ENCODE peak calls at places on chromosomes 5 and 9, in five cellular contexts. One of them, this sample, is unnamed.
A peak's percentile ranks its signal among the peaks of the same experiment; 100 is the strongest.

GRCh38 chr9:120698766-120699165 is 15.5 kb downstream of the MEGF9 start:
- DNase-seq in kidney: no peak
- DNase-seq in foreskin fibroblast: no peak
- DNase-seq in GM23338: no peak
- DNase-seq in fibroblast of the aortic adventitia: peak; percentile 22
- DNase-seq in this sample: no peak

GRCh38 chr5:1282139-1282992 is 12.5 kb downstream of the TERT start:
- DNase-seq in kidney: peak; percentile 46
- DNase-seq in foreskin fibroblast: no peak
- DNase-seq in GM23338: no peak
- DNase-seq in fibroblast of the aortic adventitia: no peak
- DNase-seq in this sample: no peak

GRCh38 chr5:151002250-151002649 is 18.1 kb upstream of the GPX3 start:
- DNase-seq in kidney: no peak
- DNase-seq in foreskin fibroblast: peak; percentile 33
- DNase-seq in GM23338: peak; percentile 69
- DNase-seq in fibroblast of the aortic adventitia: peak; percentile 76
- DNase-seq in this sample: no peak

GRCh38 chr5:118960557-118960956 is 27.8 kb downstream of the DTWD2 start:
- DNase-seq in kidney: no peak
- DNase-seq in foreskin fibroblast: no peak
- DNase-seq in GM23338: no peak
- DNase-seq in fibroblast of the aortic adventitia: no peak
- DNase-seq in this sample: no peak

GRCh38 chr5:58770131-58770530 is 187.3 kb downstream of the RAB3C start:
- DNase-seq in kidney: no peak
- DNase-seq in foreskin fibroblast: no peak
- DNase-seq in GM23338: no peak
- DNase-seq in fibroblast of the aortic adventitia: no peak
- DNase-seq in this sample: no peak

GRCh38 chr9:110545705-110546104 is 33.8 kb downstream of the SVEP1 start:
- DNase-seq in kidney: no peak
- DNase-seq in foreskin fibroblast: no peak
- DNase-seq in GM23338: no peak
- DNase-seq in fibroblast of the aortic adventitia: no peak
- DNase-seq in this sample: no peak

GRCh38 chr9:69333716-69334115 is 8.7 kb downstream of the ENTREP1 start:
- DNase-seq in kidney: no peak
- DNase-seq in foreskin fibroblast: no peak
- DNase-seq in GM23338: no peak
- DNase-seq in fibroblast of the aortic adventitia: no peak
- DNase-seq in this sample: no peak

GRCh38 chr5:671459-672328 is 21.5 kb downstream of the TPPP start:
- DNase-seq in kidney: peak; percentile 86
- DNase-seq in foreskin fibroblast: peak; percentile 28
- DNase-seq in GM23338: peak; percentile 87
- DNase-seq in fibroblast of the aortic adventitia: peak; percentile 41
- DNase-seq in this sample: no peak

GRCh38 chr5:148398698-148399121 is 15.0 kb downstream of the FBXO38 start:
- DNase-seq in kidney: no peak
- DNase-seq in foreskin fibroblast: no peak
- DNase-seq in GM23338: peak; percentile 62
- DNase-seq in fibroblast of the aortic adventitia: no peak
- DNase-seq in this sample: no peak

GRCh38 chr9:78325343-78325742 is 28.4 kb downstream of the PSAT1 start:
- DNase-seq in kidney: no peak
- DNase-seq in foreskin fibroblast: peak; percentile 73
- DNase-seq in GM23338: no peak
- DNase-seq in fibroblast of the aortic adventitia: peak; percentile 27
- DNase-seq in this sample: peak; percentile 28

GRCh38 chr5:154947778-154948177 is 6.9 kb downstream of the MRPL22 start:
- DNase-seq in kidney: no peak
- DNase-seq in foreskin fibroblast: no peak
- DNase-seq in GM23338: no peak
- DNase-seq in fibroblast of the aortic adventitia: no peak
- DNase-seq in this sample: no peak

GRCh38 chr5:57094753-57095683 is 78.8 kb upstream of the GPBP1 start:
- DNase-seq in kidney: no peak
- DNase-seq in foreskin fibroblast: no peak
- DNase-seq in GM23338: peak; percentile 82
- DNase-seq in fibroblast of the aortic adventitia: no peak
- DNase-seq in this sample: no peak

GRCh38 chr5:155481182-155481581 is 467.6 kb downstream of the KIF4B start:
- DNase-seq in kidney: no peak
- DNase-seq in foreskin fibroblast: no peak
- DNase-seq in GM23338: no peak
- DNase-seq in fibroblast of the aortic adventitia: no peak
- DNase-seq in this sample: no peak

GRCh38 chr5:157708866-157709265 is 22.4 kb upstream of the THG1L start:
- DNase-seq in kidney: no peak
- DNase-seq in foreskin fibroblast: no peak
- DNase-seq in GM23338: no peak
- DNase-seq in fibroblast of the aortic adventitia: peak; percentile 25
- DNase-seq in this sample: no peak

GRCh38 chr9:96084289-96084688 is 208.8 kb downstream of the ERCC6L2 start:
- DNase-seq in kidney: no peak
- DNase-seq in foreskin fibroblast: no peak
- DNase-seq in GM23338: no peak
- DNase-seq in fibroblast of the aortic adventitia: no peak
- DNase-seq in this sample: no peak

GRCh38 chr5:108084105-108084504 is 297.8 kb downstream of the FBXL17 start:
- DNase-seq in kidney: no peak
- DNase-seq in foreskin fibroblast: no peak
- DNase-seq in GM23338: no peak
- DNase-seq in fibroblast of the aortic adventitia: peak; percentile 38
- DNase-seq in this sample: no peak

GRCh38 chr5:172123269-172123692 is 64.7 kb downstream of the STK10 start:
- DNase-seq in kidney: peak; percentile 91
- DNase-seq in foreskin fibroblast: peak; percentile 87
- DNase-seq in GM23338: peak; percentile 51
- DNase-seq in fibroblast of the aortic adventitia: peak; percentile 91
- DNase-seq in this sample: no peak

GRCh38 chr9:93268551-93269314 is 84.8 kb downstream of the WNK2 start:
- DNase-seq in kidney: peak; percentile 62
- DNase-seq in foreskin fibroblast: no peak
- DNase-seq in GM23338: no peak
- DNase-seq in fibroblast of the aortic adventitia: no peak
- DNase-seq in this sample: no peak

GRCh38 chr5:103450333-103451061 is 112.1 kb downstream of the NUDT12 start:
- DNase-seq in kidney: no peak
- DNase-seq in foreskin fibroblast: peak; percentile 74
- DNase-seq in GM23338: no peak
- DNase-seq in fibroblast of the aortic adventitia: peak; percentile 79
- DNase-seq in this sample: peak; percentile 69

GRCh38 chr5:32736842-32737241 is 25.7 kb downstream of the NPR3 start:
- DNase-seq in kidney: no peak
- DNase-seq in foreskin fibroblast: no peak
- DNase-seq in GM23338: no peak
- DNase-seq in fibroblast of the aortic adventitia: no peak
- DNase-seq in this sample: no peak

GRCh38 chr5:54720346-54720745 is 202.8 kb downstream of the SNX18 start:
- DNase-seq in kidney: no peak
- DNase-seq in foreskin fibroblast: no peak
- DNase-seq in GM23338: no peak
- DNase-seq in fibroblast of the aortic adventitia: no peak
- DNase-seq in this sample: no peak

GRCh38 chr9:86217076-86217475 is 42.4 kb downstream of the C9orf153 start:
- DNase-seq in kidney: no peak
- DNase-seq in foreskin fibroblast: no peak
- DNase-seq in GM23338: no peak
- DNase-seq in fibroblast of the aortic adventitia: no peak
- DNase-seq in this sample: no peak

GRCh38 chr9:123637940-123638634 is 282.1 kb downstream of the CRB2 start:
- DNase-seq in kidney: no peak
- DNase-seq in foreskin fibroblast: no peak
- DNase-seq in GM23338: no peak
- DNase-seq in fibroblast of the aortic adventitia: no peak
- DNase-seq in this sample: peak; percentile 1

GRCh38 chr5:181053760-181054122 is 13.7 kb downstream of the BTNL9 start:
- DNase-seq in kidney: no peak
- DNase-seq in foreskin fibroblast: no peak
- DNase-seq in GM23338: peak; percentile 58
- DNase-seq in fibroblast of the aortic adventitia: no peak
- DNase-seq in this sample: no peak

GRCh38 chr9:112792670-112793069 is 42.1 kb downstream of the SNX30 start:
- DNase-seq in kidney: no peak
- DNase-seq in foreskin fibroblast: no peak
- DNase-seq in GM23338: no peak
- DNase-seq in fibroblast of the aortic adventitia: no peak
- DNase-seq in this sample: no peak

GRCh38 chr9:112790231-112790774 is 39.7 kb downstream of the SNX30 start:
- DNase-seq in kidney: no peak
- DNase-seq in foreskin fibroblast: no peak
- DNase-seq in GM23338: no peak
- DNase-seq in fibroblast of the aortic adventitia: no peak
- DNase-seq in this sample: no peak

GRCh38 chr9:112795946-112796345 is 45.4 kb downstream of the SNX30 start:
- DNase-seq in kidney: no peak
- DNase-seq in foreskin fibroblast: no peak
- DNase-seq in GM23338: no peak
- DNase-seq in fibroblast of the aortic adventitia: peak; percentile 29
- DNase-seq in this sample: no peak

GRCh38 chr9:112796485-112796884 is 45.9 kb downstream of the SNX30 start:
- DNase-seq in kidney: no peak
- DNase-seq in foreskin fibroblast: no peak
- DNase-seq in GM23338: no peak
- DNase-seq in fibroblast of the aortic adventitia: no peak
- DNase-seq in this sample: no peak

DNA sequence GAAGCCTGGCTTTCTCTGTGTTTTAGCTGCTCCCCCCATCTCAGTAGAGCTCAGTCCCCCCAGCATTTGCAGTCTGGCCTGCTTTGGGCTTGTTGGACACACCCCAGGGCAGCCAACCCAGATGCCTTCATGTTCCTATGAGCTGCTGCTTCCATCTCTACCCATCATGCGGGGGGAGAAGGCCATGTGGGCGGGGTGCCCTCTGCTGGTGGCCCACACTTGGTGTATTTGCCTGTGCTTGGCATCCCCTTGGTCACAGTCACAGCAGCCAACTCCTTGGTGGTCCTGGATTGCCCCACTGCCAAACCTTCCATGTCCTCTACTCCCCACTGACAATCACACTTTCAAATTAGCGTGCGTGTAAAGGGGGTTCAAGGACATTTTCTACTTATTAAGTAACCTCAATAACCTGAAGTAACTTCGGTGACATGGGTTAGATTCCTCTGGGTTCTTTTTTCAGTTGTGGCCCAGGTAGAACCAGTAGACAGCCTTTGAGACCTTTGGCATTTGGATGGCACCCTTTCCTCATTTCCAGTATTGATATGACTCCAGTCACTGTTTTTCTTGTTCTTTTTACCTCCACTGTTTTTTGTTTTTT is 42.8 kb downstream of the SNX30 start:
- DNase-seq in kidney: peak; percentile 83
- DNase-seq in foreskin fibroblast: peak; percentile 32
- DNase-seq in GM23338: peak; percentile 81
- DNase-seq in fibroblast of the aortic adventitia: peak; percentile 66
- DNase-seq in this sample: no peak
- TF ChIP-seq CTCF in kidney: peak; percentile 47
- TF ChIP-seq CTCF in foreskin fibroblast: peak; percentile 75
- TF ChIP-seq CTCF in GM23338: peak; percentile 97
- TF ChIP-seq CTCF in fibroblast of the aortic adventitia: peak; percentile 78
- TF ChIP-seq CTCF in this sample: peak; percentile 92

GRCh38 chr9:99259231-99259918 is 37.3 kb downstream of the SEC61B start:
- DNase-seq in kidney: peak; percentile 92
- DNase-seq in foreskin fibroblast: peak; percentile 14
- DNase-seq in GM23338: peak; percentile 34
- DNase-seq in fibroblast of the aortic adventitia: peak; percentile 48
- DNase-seq in this sample: no peak
- H3K4me3 ChIP-seq in kidney: peak overlapping the region; percentile 64
- H3K4me3 ChIP-seq in foreskin fibroblast: peak overlapping the region; percentile 21
- H3K4me3 ChIP-seq in GM23338: no peak overlapping the region
- H3K4me3 ChIP-seq in fibroblast of the aortic adventitia: peak overlapping the region; percentile 34
- H3K4me3 ChIP-seq in this sample: no peak overlapping the region

GRCh38 chr5:121737120-121737519 is 114.6 kb upstream of the FTMT start:
- DNase-seq in kidney: no peak
- DNase-seq in foreskin fibroblast: no peak
- DNase-seq in GM23338: no peak
- DNase-seq in fibroblast of the aortic adventitia: no peak
- DNase-seq in this sample: no peak
- TF ChIP-seq CTCF in kidney: no peak
- TF ChIP-seq CTCF in foreskin fibroblast: no peak
- TF ChIP-seq CTCF in GM23338: no peak
- TF ChIP-seq CTCF in fibroblast of the aortic adventitia: no peak
- TF ChIP-seq CTCF in this sample: no peak

GRCh38 chr9:124660341-124660801 is 110.7 kb downstream of the NR6A1 start:
- DNase-seq in kidney: no peak
- DNase-seq in foreskin fibroblast: peak; percentile 18
- DNase-seq in GM23338: peak; percentile 25
- DNase-seq in fibroblast of the aortic adventitia: peak; percentile 57
- DNase-seq in this sample: no peak

GRCh38 chr9:124663046-124663961 is 107.8 kb downstream of the NR6A1 start:
- DNase-seq in kidney: no peak
- DNase-seq in foreskin fibroblast: no peak
- DNase-seq in GM23338: no peak
- DNase-seq in fibroblast of the aortic adventitia: no peak
- DNase-seq in this sample: no peak

GRCh38 chr9:124659099-124659659 is 111.9 kb downstream of the NR6A1 start:
- DNase-seq in kidney: peak; percentile 89
- DNase-seq in foreskin fibroblast: peak; percentile 88
- DNase-seq in GM23338: peak; percentile 67
- DNase-seq in fibroblast of the aortic adventitia: peak; percentile 96
- DNase-seq in this sample: peak; percentile 88

GRCh38 chr9:124662561-124662960 is 108.5 kb downstream of the NR6A1 start:
- DNase-seq in kidney: no peak
- DNase-seq in foreskin fibroblast: no peak
- DNase-seq in GM23338: no peak
- DNase-seq in fibroblast of the aortic adventitia: no peak
- DNase-seq in this sample: no peak

DNA sequence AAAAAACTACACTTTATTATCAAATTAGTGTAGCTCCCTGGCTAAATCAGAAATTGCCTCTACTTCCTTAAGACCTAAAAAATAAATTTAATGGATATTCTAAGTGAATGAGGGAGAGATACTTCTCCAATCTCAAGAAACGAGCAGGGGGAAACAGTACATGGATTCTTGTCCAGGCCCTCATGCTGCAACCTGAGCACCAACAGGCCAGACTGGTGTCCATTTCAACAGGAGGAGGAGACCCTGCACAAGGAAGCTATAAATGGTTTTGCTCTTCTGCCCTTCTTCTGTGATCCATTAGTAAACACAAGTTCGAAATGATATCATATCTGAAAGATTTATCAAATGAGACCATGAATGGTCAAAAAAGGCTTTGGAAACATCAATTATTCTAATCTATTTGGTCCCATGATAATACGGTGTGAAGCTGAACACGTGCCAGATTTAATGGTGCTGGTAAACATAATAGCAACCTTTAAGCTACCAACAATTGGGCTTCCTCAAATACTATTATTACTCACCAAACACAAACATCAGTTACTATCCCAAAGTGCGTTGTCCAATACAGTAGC is 109.8 kb downstream of the NR6A1 start:
- DNase-seq in kidney: no peak
- DNase-seq in foreskin fibroblast: no peak
- DNase-seq in GM23338: no peak
- DNase-seq in fibroblast of the aortic adventitia: no peak
- DNase-seq in this sample: no peak
- H3K4me3 ChIP-seq in kidney: no peak overlapping the region
- H3K4me3 ChIP-seq in foreskin fibroblast: no peak overlapping the region
- H3K4me3 ChIP-seq in GM23338: no peak overlapping the region
- H3K4me3 ChIP-seq in fibroblast of the aortic adventitia: peak overlapping the region; percentile 1
- H3K4me3 ChIP-seq in this sample: no peak overlapping the region

This sample was measured in AG09309.